ENCODE peak calls at places on chromosomes 16 and 17, in six cellular contexts. Y is mucosa of descending colon; M is activated CD4-positive, alpha-beta T cell treated with anti-CD3 and anti-CD28 coated beads, Interleukin-2, amount 50 U/mL, for 1 hour; W is neuronal stem cell; Q is heart left ventricle; T is glutamatergic neuron. A is an unnamed sample.
A peak's percentile ranks its signal among the peaks of the same experiment; 100 is the strongest.

GRCh38 chr17:39722965-39723848 is 7.1 kb downstream of the MIEN1 start:
- DNase-seq in Y (peak; percentile 80), M (no peak), W (no peak), Q (no peak), T (no peak), A (no peak)

GRCh38 chr16:4801962-4802658 is at the start of gene ROGDI:
- DNase-seq in Y (peak; percentile 97), M (peak; percentile 82), W (peak; percentile 74), Q (peak; percentile 77), T (peak; percentile 64), A (peak; percentile 98)

GRCh38 chr17:28839221-28839620 is 3.4 kb downstream of the FAM222B start:
- DNase-seq in Y (no peak), M (no peak), W (no peak), Q (no peak), T (no peak), A (no peak)

GRCh38 chr16:66551362-66551761 is 1.0 kb upstream of the CKLF start:
- DNase-seq in Y (peak; percentile 59), M (peak; percentile 50), W (no peak), Q (no peak), T (peak; percentile 68), A (peak; percentile 80)

GRCh38 chr16:78918805-78919204 is 681.7 kb downstream of the MAF start:
- DNase-seq in Y (no peak), M (no peak), W (no peak), Q (no peak), T (no peak), A (no peak)

GRCh38 chr17:78774956-78775571 is 7.0 kb downstream of the CYTH1 start:
- DNase-seq in Y (no peak), M (peak; percentile 52), W (no peak), Q (no peak), T (no peak), A (peak; percentile 52)

GRCh38 chr16:868386-868755 is 67.8 kb upstream of the GNG13 start:
- DNase-seq in Y (no peak), M (no peak), W (no peak), Q (no peak), T (no peak), A (no peak)

GRCh38 chr17:17613708-17614114 is 22.2 kb upstream of the PEMT start:
- DNase-seq in Y (no peak), M (peak; percentile 46), W (peak; percentile 27), Q (peak; percentile 45), T (peak; percentile 67), A (peak; percentile 61)

GRCh38 chr16:75071621-75072020 is 45.0 kb downstream of the LDHD start:
- DNase-seq in Y (no peak), M (no peak), W (no peak), Q (no peak), T (no peak), A (no peak)

GRCh38 chr16:53482123-53482522 is 20.9 kb downstream of the AKTIP start:
- DNase-seq in Y (no peak), M (no peak), W (no peak), Q (no peak), T (no peak), A (no peak)

GRCh38 chr16:29694384-29695195 is 15.6 kb downstream of the QPRT start:
- DNase-seq in Y (peak; percentile 17), M (no peak), W (no peak), Q (no peak), T (no peak), A (no peak)

GRCh38 chr17:15900871-15901270 is 44.1 kb upstream of the ADORA2B start:
- DNase-seq in Y (no peak), M (no peak), W (no peak), Q (no peak), T (no peak), A (no peak)

GRCh38 chr16:7209598-7209997 is 123.0 kb upstream of the RBFOX1 start:
- DNase-seq in Y (no peak), M (no peak), W (no peak), Q (no peak), T (no peak), A (no peak)

GRCh38 chr16:73065617-73066313 is 17.8 kb upstream of the ZFHX3 start:
- DNase-seq in Y (peak; percentile 70), M (no peak), W (peak; percentile 21), Q (peak; percentile 46), T (no peak), A (no peak)

GRCh38 chr16:17225551-17225950 is 245.2 kb downstream of the XYLT1 start:
- DNase-seq in Y (no peak), M (no peak), W (no peak), Q (no peak), T (no peak), A (no peak)

GRCh38 chr16:12089492-12090161 is 113.1 kb downstream of the SNX29 start:
- DNase-seq in Y (peak; percentile 55), M (no peak), W (no peak), Q (no peak), T (peak; percentile 28), A (no peak)

A was measured in RPMI8226.